ENCODE peak calls at places on chromosomes 16 and 17, in nine cellular contexts. N, Z, J, G, Y, R, F, M and D are unnamed samples.

GRCh38 chr17:81011951-81012350 is 20.3 kb downstream of the CHMP6 start:
- DNase-seq in M (no peak), J (no peak), F (no peak), N (no peak), Z (no peak), G (no peak), Y (no peak), R (no peak), D (no peak)

GRCh38 chr17:78164748-78165607 is 3.4 kb upstream of the SYNGR2 start:
- DNase-seq in R (no peak), F (no peak), N (no peak), J (no peak), Y (no peak), Z (no peak), G (no peak), M (no peak), D (no peak)

GRCh38 chr16:2742323-2743006 is 10.0 kb upstream of the SRRM2 start:
- DNase-seq in R (no peak), M (no peak), G (no peak), Y (peak; percentile 65), N (no peak), Z (no peak), F (no peak), J (no peak), D (no peak)

GRCh38 chr16:10181196-10182162 is 749 bp downstream of the GRIN2A start:
- DNase-seq in N (no peak), R (no peak), M (peak; percentile 31), F (peak; percentile 45), G (peak; percentile 61), Z (peak; percentile 60), J (no peak), Y (peak; percentile 84), D (peak; percentile 50)

GRCh38 chr17:79855331-79856124 is 16.3 kb upstream of the CBX4 start:
- DNase-seq in F (no peak), J (no peak), N (no peak), Z (no peak), Y (no peak), R (peak; percentile 61), G (no peak), M (no peak), D (no peak)

GRCh38 chr17:36755586-36755985 is 154.2 kb downstream of the MRM1 start:
- DNase-seq in R (no peak), G (no peak), M (no peak), J (no peak), F (no peak), Z (no peak), N (peak; percentile 31), Y (peak; percentile 48), D (no peak)

GRCh38 chr17:76968707-76969597 is 100.7 kb downstream of the MGAT5B start:
- DNase-seq in J (no peak), M (peak; percentile 52), R (no peak), N (peak; percentile 12), G (no peak), F (no peak), Z (no peak), Y (peak; percentile 91), D (no peak)

GRCh38 chr17:18224428-18225120 is 861 bp upstream of the LLGL1 start:
- DNase-seq in M (no peak), J (no peak), G (no peak), Y (no peak), R (peak; percentile 51), F (peak; percentile 24), Z (peak; percentile 67), N (no peak), D (no peak)

GRCh38 chr17:1107777-1108559 is 71.8 kb downstream of the ABR start:
- DNase-seq in Z (no peak), R (no peak), Y (peak; percentile 84), N (no peak), J (no peak), M (no peak), F (peak; percentile 62), G (no peak), D (no peak)
- H3K27ac ChIP-seq in Z (peak overlapping the region; percentile 90), R (peak overlapping the region; percentile 86), Y (peak overlapping the region; percentile 89), N (peak overlapping the region; percentile 64), J (no peak overlapping the region), M (no peak overlapping the region), F (peak overlapping the region; percentile 96), G (peak overlapping the region; percentile 70), D (peak overlapping the region; percentile 35)

GRCh38 chr16:81651758-81652718 is 127.1 kb upstream of the PLCG2 start:
- DNase-seq in Z (peak; percentile 31), R (no peak), Y (no peak), N (no peak), F (no peak), M (no peak), J (no peak), G (no peak), D (no peak)

GRCh38 chr16:81650982-81651562 is 128.0 kb upstream of the PLCG2 start:
- DNase-seq in M (no peak), F (peak; percentile 87), Y (no peak), R (no peak), Z (peak; percentile 79), N (no peak), J (peak; percentile 66), G (peak; percentile 83), D (no peak)

GRCh38 chr16:81650281-81650680 is 128.8 kb upstream of the PLCG2 start:
- DNase-seq in Z (no peak), R (no peak), Y (no peak), J (no peak), M (no peak), G (no peak), N (no peak), F (no peak), D (no peak)

GRCh38 chr16:81647527-81647926 is 131.6 kb upstream of the PLCG2 start:
- DNase-seq in J (no peak), N (no peak), R (no peak), G (no peak), Z (no peak), M (peak; percentile 88), F (no peak), Y (no peak), D (no peak)

DNA sequence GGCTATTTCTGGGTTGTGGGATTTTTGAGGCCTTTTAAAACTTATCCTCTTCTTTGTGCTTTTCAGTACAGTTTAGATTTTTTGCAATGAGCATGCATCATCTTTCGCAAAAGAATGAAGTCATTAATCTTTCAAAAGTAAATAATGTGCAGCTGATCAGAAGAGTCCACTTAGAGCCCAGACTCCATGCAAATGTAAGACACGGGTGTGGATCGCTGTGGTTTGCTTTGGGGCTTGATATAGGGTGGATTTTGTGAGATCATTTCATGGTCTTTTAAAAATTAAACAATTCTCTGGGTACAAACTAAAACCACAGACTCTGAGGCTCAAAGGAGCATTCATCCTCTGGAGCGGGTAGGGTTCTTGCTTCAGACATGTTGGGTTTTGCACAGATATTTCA is 129.5 kb upstream of the PLCG2 start:
- DNase-seq in J (no peak), M (no peak), Y (no peak), G (no peak), Z (no peak), F (no peak), R (no peak), N (no peak), D (no peak)
- H3K27ac ChIP-seq in J (no peak overlapping the region), M (no peak overlapping the region), Y (no peak overlapping the region), G (no peak overlapping the region), Z (no peak overlapping the region), F (no peak overlapping the region), R (no peak overlapping the region), N (no peak overlapping the region), D (no peak overlapping the region)

GRCh38 chr16:48057085-48057484 is 98.7 kb downstream of the ABCC12 start:
- DNase-seq in G (no peak), Z (no peak), R (no peak), Y (no peak), F (no peak), N (no peak), J (no peak), M (no peak), D (no peak)

GRCh38 chr16:48059936-48060335 is 95.9 kb downstream of the ABCC12 start:
- DNase-seq in F (no peak), Z (no peak), N (no peak), R (no peak), M (no peak), G (no peak), Y (no peak), J (no peak), D (no peak)

GRCh38 chr16:48067388-48067787 is 88.4 kb downstream of the ABCC12 start:
- DNase-seq in N (no peak), M (no peak), Y (no peak), G (no peak), R (no peak), F (no peak), Z (no peak), J (no peak), D (no peak)

GRCh38 chr16:48064971-48065370 is 90.8 kb downstream of the ABCC12 start:
- DNase-seq in M (no peak), J (no peak), N (no peak), R (no peak), Z (no peak), G (no peak), F (no peak), Y (no peak), D (no peak)

DNA sequence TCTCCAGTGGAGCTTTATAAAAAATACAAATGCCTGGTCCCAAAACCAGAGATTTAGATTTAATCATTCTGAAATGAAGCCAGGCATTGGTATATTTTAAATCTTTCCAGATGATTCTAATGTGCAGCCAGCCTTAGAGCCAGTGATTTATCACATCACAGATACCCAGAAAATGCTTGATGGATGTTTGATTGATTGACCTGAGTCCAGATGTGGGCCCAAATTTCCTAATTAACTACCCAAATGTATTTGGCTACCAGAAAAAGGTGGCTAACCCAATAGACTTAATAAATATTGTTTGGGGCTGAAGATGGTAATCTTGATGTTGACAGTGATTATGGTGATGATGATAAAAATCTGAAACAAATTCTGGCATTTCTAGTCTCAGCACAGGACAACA is 93.1 kb downstream of the ABCC12 start:
- DNase-seq in J (no peak), F (no peak), M (no peak), Y (no peak), Z (no peak), N (no peak), G (no peak), R (no peak), D (no peak)
- H3K27ac ChIP-seq in J (no peak overlapping the region), F (no peak overlapping the region), M (no peak overlapping the region), Y (no peak overlapping the region), Z (no peak overlapping the region), N (no peak overlapping the region), G (no peak overlapping the region), R (no peak overlapping the region), D (no peak overlapping the region)

GRCh38 chr16:19432429-19432828 is 14.7 kb downstream of the TMC5 start:
- DNase-seq in G (no peak), R (no peak), Z (no peak), Y (no peak), F (no peak), N (no peak), M (peak; percentile 68), J (no peak), D (no peak)

GRCh38 chr16:19430345-19430744 is 12.7 kb downstream of the TMC5 start:
- DNase-seq in G (no peak), M (no peak), R (no peak), N (no peak), J (no peak), Y (no peak), Z (no peak), F (no peak), D (no peak)

GRCh38 chr16:19431636-19432340 is 14.1 kb downstream of the TMC5 start:
- DNase-seq in M (peak; percentile 80), F (no peak), Z (no peak), N (no peak), J (no peak), G (no peak), R (no peak), Y (no peak), D (no peak)

GRCh38 chr16:19424478-19424877 is 6.8 kb downstream of the TMC5 start:
- DNase-seq in Z (no peak), R (no peak), M (no peak), G (no peak), Y (no peak), N (no peak), F (no peak), J (no peak), D (no peak)

GRCh38 chr16:19429271-19429670 is 11.6 kb downstream of the TMC5 start:
- DNase-seq in R (no peak), Y (no peak), Z (no peak), J (no peak), G (no peak), M (no peak), N (no peak), F (no peak), D (no peak)
- H3K27ac ChIP-seq in R (no peak overlapping the region), Y (no peak overlapping the region), Z (no peak overlapping the region), J (no peak overlapping the region), G (no peak overlapping the region), M (no peak overlapping the region), N (no peak overlapping the region), F (no peak overlapping the region), D (no peak overlapping the region)